ENCODE peak calls at places on chromosomes 4 and X, in eight cellular contexts. N, Z, D, T, B, J, M and C are unnamed samples.

GRCh38 chrX:76517544-76517943 is 90.0 kb downstream of the MAGEE1 start:
- DNase-seq in N (no peak), Z (no peak), D (no peak), T (no peak), B (no peak), J (no peak), M (no peak), C (no peak)

GRCh38 chr4:1783011-1783410 is 10.1 kb upstream of the FGFR3 start:
- DNase-seq in N (no peak), Z (peak), D (no peak), T (no peak), B (no peak), J (no peak), M (no peak), C (no peak)

GRCh38 chr4:56550642-56551041 is 45.1 kb downstream of the ARL9 start:
- DNase-seq in N (no peak), Z (no peak), D (no peak), T (no peak), B (no peak), J (no peak), M (no peak), C (no peak)

GRCh38 chrX:118530537-118530936 is 34.9 kb downstream of the DOCK11 start:
- DNase-seq in N (no peak), Z (peak), D (peak), T (no peak), B (peak), J (no peak), M (no peak), C (no peak)

GRCh38 chrX:103729015-103729414 is 18.3 kb downstream of the TMEM31 start:
- DNase-seq in N (no peak), Z (no peak), D (no peak), T (no peak), B (no peak), J (no peak), M (no peak), C (no peak)

GRCh38 chr4:1788254-1788973 is 4.7 kb upstream of the FGFR3 start:
- DNase-seq in N (no peak), Z (no peak), D (no peak), T (no peak), B (no peak), J (no peak), M (no peak), C (no peak)

GRCh38 chr4:20687894-20688293 is 12.4 kb upstream of the PACRGL start:
- DNase-seq in N (peak), Z (peak), D (no peak), T (no peak), B (no peak), J (no peak), M (no peak), C (no peak)

GRCh38 chr4:95472538-95472937 is 76.2 kb downstream of the UNC5C start:
- DNase-seq in N (no peak), Z (no peak), D (no peak), T (no peak), B (no peak), J (no peak), M (no peak), C (no peak)

GRCh38 chr4:86706923-86707597 is 112.9 kb downstream of the PTPN13 start:
- DNase-seq in N (no peak), Z (peak), D (peak), T (no peak), B (peak), J (no peak), M (no peak), C (no peak)

GRCh38 chrX:81564851-81565250 is 362.9 kb downstream of the SH3BGRL start:
- DNase-seq in N (no peak), Z (no peak), D (no peak), T (no peak), B (no peak), J (no peak), M (no peak), C (no peak)

GRCh38 chrX:40809210-40809609 is 73.9 kb upstream of the MED14 start:
- DNase-seq in N (no peak), Z (peak), D (no peak), T (no peak), B (no peak), J (no peak), M (no peak), C (no peak)